ENCODE peak calls at places on chromosomes 13 and 19, in ten cellular contexts. D, F, R, Z, L, V, X, J, G and T are unnamed samples.

GRCh38 chr13:110138009-110138699 is 168.8 kb downstream of the COL4A1 start:
- DNase-seq in L (peak; percentile 49), F (no peak), V (peak; percentile 86), Z (no peak), D (peak; percentile 59), J (peak; percentile 21), G (peak; percentile 8), R (peak; percentile 57), X (peak; percentile 55), T (no peak)

GRCh38 chr19:6227156-6227940 is 52.4 kb downstream of the MLLT1 start:
- DNase-seq in X (no peak), V (no peak), Z (no peak), G (no peak), J (no peak), D (no peak), R (no peak), F (no peak), L (no peak), T (no peak)

GRCh38 chr19:35436477-35437141 is 11.4 kb upstream of the FFAR2 start:
- DNase-seq in L (peak; percentile 46), D (peak; percentile 62), F (no peak), Z (no peak), J (no peak), R (no peak), V (no peak), G (no peak), X (peak; percentile 33), T (peak; percentile 20)

GRCh38 chr13:91184244-91184926 is 163.1 kb upstream of the MIR17HG start:
- DNase-seq in L (no peak), J (no peak), X (no peak), G (no peak), V (no peak), F (no peak), R (no peak), Z (no peak), D (no peak), T (no peak)

GRCh38 chr13:106796280-106797047 is 228.5 kb upstream of the ARGLU1 start:
- DNase-seq in J (no peak), F (peak; percentile 63), V (no peak), G (no peak), Z (no peak), R (no peak), D (no peak), X (no peak), L (no peak), T (no peak)

GRCh38 chr13:106917024-106917491 is 349.1 kb upstream of the ARGLU1 start:
- DNase-seq in Z (no peak), D (no peak), V (no peak), G (no peak), R (no peak), X (no peak), J (no peak), F (peak; percentile 58), L (no peak), T (no peak)

GRCh38 chr19:39156230-39156890 is 30.8 kb downstream of the PAK4 start:
- DNase-seq in J (peak; percentile 72), L (no peak), D (no peak), X (peak; percentile 42), F (no peak), G (no peak), Z (no peak), V (no peak), R (no peak), T (no peak)

GRCh38 chr19:38769635-38770211 is 3.6 kb downstream of the LGALS7 start:
- DNase-seq in G (no peak), D (peak; percentile 90), V (peak; percentile 93), R (peak; percentile 77), X (peak; percentile 92), F (peak; percentile 93), Z (peak; percentile 96), L (peak; percentile 94), J (peak; percentile 73), T (peak; percentile 92)

GRCh38 chr19:51366999-51367564 is 894 bp upstream of the ETFB start:
- DNase-seq in X (peak; percentile 28), J (no peak), L (peak; percentile 45), F (no peak), G (no peak), V (no peak), D (peak; percentile 73), Z (peak; percentile 82), R (no peak), T (no peak)

GRCh38 chr19:49997709-49998108 is 27.5 kb downstream of the VRK3 start:
- DNase-seq in V (no peak), X (no peak), R (peak; percentile 83), J (peak; percentile 83), D (no peak), Z (no peak), G (peak; percentile 56), F (peak; percentile 51), L (no peak), T (no peak)

GRCh38 chr19:57099199-57099661 is 20.6 kb upstream of the USP29 start:
- DNase-seq in F (peak; percentile 94), D (peak; percentile 91), V (peak; percentile 84), R (peak; percentile 33), Z (no peak), L (peak; percentile 46), G (peak; percentile 49), J (peak; percentile 66), X (peak; percentile 49), T (no peak)

GRCh38 chr19:15142313-15142712 is 35.1 kb downstream of the SYDE1 start:
- DNase-seq in R (no peak), G (no peak), Z (no peak), F (no peak), V (peak; percentile 14), X (no peak), D (no peak), J (no peak), L (no peak), T (no peak)

GRCh38 chr13:44758595-44759221 is 182.6 kb upstream of the TSC22D1 start:
- DNase-seq in L (peak; percentile 20), F (no peak), V (no peak), G (peak; percentile 22), R (no peak), J (no peak), Z (no peak), X (no peak), D (no peak), T (no peak)

GRCh38 chr13:113112893-113113845 is 7.6 kb downstream of the F7 start:
- DNase-seq in J (no peak), L (peak; percentile 0), Z (no peak), G (no peak), R (no peak), D (no peak), V (peak; percentile 45), X (no peak), F (peak; percentile 38), T (no peak)

GRCh38 chr19:29672933-29673336 is 7.7 kb downstream of the PLEKHF1 start:
- DNase-seq in Z (no peak), J (no peak), L (peak; percentile 63), R (no peak), D (no peak), V (peak; percentile 56), X (peak; percentile 41), F (no peak), G (no peak), T (no peak)
- H3K27ac ChIP-seq in Z (peak overlapping the region; percentile 3), J (no peak overlapping the region), L (no peak overlapping the region), R (no peak overlapping the region), D (no peak overlapping the region), V (no peak overlapping the region), X (peak overlapping the region; percentile 44), F (no peak overlapping the region), G (no peak overlapping the region), T (peak overlapping the region; percentile 44)

GRCh38 chr19:47560999-47561398 is 11.9 kb downstream of the ZNF541 start:
- DNase-seq in D (no peak), L (no peak), J (no peak), R (no peak), V (no peak), Z (no peak), X (no peak), G (no peak), F (no peak), T (no peak)
- TF ChIP-seq EP300 in D (no peak), L (no peak), J (no peak), R (no peak), V (no peak), Z (no peak), X (no peak), G (no peak), F (no peak), T (no peak)

GRCh38 chr19:4402171-4403004 is at the start of gene CHAF1A:
- DNase-seq in G (peak; percentile 99), J (peak; percentile 96), D (peak; percentile 99), V (peak; percentile 100), L (peak; percentile 99), F (peak; percentile 99), Z (peak; percentile 100), X (peak; percentile 99), R (peak; percentile 99), T (peak; percentile 98)

GRCh38 chr19:4401482-4402170 is 814 bp upstream of the CHAF1A start:
- DNase-seq in F (no peak), G (no peak), R (no peak), J (no peak), X (no peak), L (no peak), D (no peak), Z (no peak), V (no peak), T (no peak)

GRCh38 chr19:4396949-4397783 is 3.2 kb downstream of the SH3GL1 start:
- DNase-seq in D (no peak), F (no peak), L (no peak), R (no peak), Z (no peak), V (no peak), X (no peak), G (no peak), J (no peak), T (no peak)

GRCh38 chr19:4403005-4403761 is 743 bp downstream of the CHAF1A start:
- DNase-seq in D (no peak), V (no peak), R (no peak), Z (no peak), X (no peak), J (no peak), L (no peak), G (no peak), F (no peak), T (no peak)

GRCh38 chr19:4399871-4400768 is at the start of gene SH3GL1:
- DNase-seq in G (peak; percentile 82), R (peak; percentile 69), F (peak; percentile 95), J (peak; percentile 80), X (peak; percentile 96), Z (peak; percentile 96), V (peak; percentile 98), D (peak; percentile 95), L (peak; percentile 95), T (peak; percentile 84)
- TF ChIP-seq POLR2A in G (peak; percentile 51), R (peak; percentile 53), F (no peak), J (no peak), X (no peak), Z (peak; percentile 37), V (no peak), D (peak; percentile 69), L (peak; percentile 23), T (peak; percentile 65)

DNA sequence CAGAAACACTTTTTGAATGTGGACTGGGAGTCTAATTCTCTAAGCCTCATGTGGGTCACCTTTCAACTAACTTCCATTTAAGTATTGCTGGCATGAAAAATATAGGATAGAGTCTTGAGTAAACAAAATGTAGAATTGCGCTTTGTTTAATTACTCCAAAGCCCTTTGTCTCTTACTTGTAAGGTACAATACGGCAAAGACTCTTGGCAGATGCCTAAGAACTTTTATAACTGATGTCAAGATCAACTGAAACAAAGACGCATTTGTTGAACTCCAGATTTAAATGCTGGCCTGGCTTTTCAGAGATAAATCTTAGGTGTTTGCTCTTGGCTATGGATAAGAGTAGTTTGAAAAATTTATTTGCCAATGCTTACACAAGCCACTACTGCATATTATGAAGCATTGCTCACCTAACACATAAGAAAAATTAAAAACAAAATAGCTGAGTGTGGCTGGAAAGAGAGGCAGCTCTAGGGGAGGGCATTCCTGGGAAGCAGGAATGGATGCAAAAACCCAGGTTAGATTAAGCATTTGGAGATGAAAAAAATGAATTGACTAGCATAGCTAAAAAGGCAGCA is 107.3 kb upstream of the STARD13 start:
- DNase-seq in R (no peak), X (no peak), J (no peak), V (no peak), F (no peak), D (no peak), Z (no peak), G (no peak), L (no peak), T (no peak)
- H3K27ac ChIP-seq in R (no peak overlapping the region), X (peak overlapping the region; percentile 1), J (no peak overlapping the region), V (peak overlapping the region; percentile 36), F (no peak overlapping the region), D (no peak overlapping the region), Z (no peak overlapping the region), G (no peak overlapping the region), L (peak overlapping the region; percentile 64), T (no peak overlapping the region)